ENCODE peak calls at places on chromosomes 4 and X, in four cellular contexts. F, O, V and D are unnamed samples.

GRCh38 chrX:20477836-20478532 is 211.3 kb upstream of the RPS6KA3 start:
- DNase-seq in F (no peak), O (no peak), V (no peak), D (no peak)

GRCh38 chrX:8201896-8202331 is 30.8 kb upstream of the VCX2 start:
- DNase-seq in F (no peak), O (no peak), V (no peak), D (no peak)

GRCh38 chrX:11239230-11239629 is 54.0 kb upstream of the AMELX start:
- DNase-seq in F (peak; percentile 40), O (peak; percentile 0), V (no peak), D (no peak)

GRCh38 chr4:72430050-72430449 is 139.0 kb downstream of the ADAMTS3 start:
- DNase-seq in F (no peak), O (no peak), V (no peak), D (no peak)

GRCh38 chr4:1329408-1330371 is 17.3 kb upstream of the UVSSA start:
- DNase-seq in F (no peak), O (no peak), V (no peak), D (no peak)

GRCh38 chr4:6280365-6280996 is 10.8 kb downstream of the WFS1 start:
- DNase-seq in F (no peak), O (no peak), V (no peak), D (no peak)

GRCh38 chr4:175646802-175647201 is 165.3 kb downstream of the GPM6A start:
- DNase-seq in F (no peak), O (no peak), V (no peak), D (no peak)

GRCh38 chr4:83250666-83251065 is 33.9 kb downstream of the COQ2 start:
- DNase-seq in F (no peak), O (no peak), V (no peak), D (no peak)

GRCh38 chr4:52037730-52038108 is 380 bp downstream of the SGCB start:
- DNase-seq in F (no peak), O (no peak), V (no peak), D (peak; percentile 12)

GRCh38 chrX:103817502-103817901 is 14.6 kb downstream of the RAB9B start:
- DNase-seq in F (peak; percentile 30), O (peak; percentile 10), V (no peak), D (no peak)

GRCh38 chr4:54840992-54841768 is 183.4 kb downstream of the KIT start:
- DNase-seq in F (peak; percentile 10), O (no peak), V (no peak), D (peak; percentile 2)

GRCh38 chr4:111028829-111029228 is 406.0 kb upstream of the PITX2 start:
- DNase-seq in F (no peak), O (no peak), V (no peak), D (no peak)

GRCh38 chr4:105988671-105989070 is 93.4 kb downstream of the NPNT start:
- DNase-seq in F (no peak), O (no peak), V (no peak), D (no peak)

GRCh38 chr4:164134388-164134787 is 619.5 kb upstream of the SMIM31 start:
- DNase-seq in F (no peak), O (no peak), V (no peak), D (no peak)

GRCh38 chr4:110735691-110736090 is 112.8 kb upstream of the PITX2 start:
- DNase-seq in F (no peak), O (no peak), V (no peak), D (no peak)

GRCh38 chr4:117610706-117611308 is 423.5 kb upstream of the NDST3 start:
- DNase-seq in F (no peak), O (no peak), V (no peak), D (no peak)

GRCh38 chr4:65645185-65645584 is 25.1 kb downstream of the EPHA5 start:
- DNase-seq in F (no peak), O (no peak), V (no peak), D (no peak)

GRCh38 chr4:1170805-1171305 is 1.5 kb downstream of the SPON2 start:
- DNase-seq in F (no peak), O (no peak), V (no peak), D (no peak)

GRCh38 chr4:111854494-111855087 is 290.7 kb upstream of the FAM241A start:
- DNase-seq in F (peak; percentile 8), O (peak; percentile 10), V (no peak), D (peak; percentile 1)

GRCh38 chrX:117508021-117508420 is 608.6 kb downstream of the KLHL13 start:
- DNase-seq in F (no peak), O (no peak), V (no peak), D (no peak)

GRCh38 chrX:13283512-13283911 is 36.3 kb downstream of the ATXN3L start:
- DNase-seq in F (peak; percentile 20), O (no peak), V (no peak), D (no peak)

GRCh38 chrX:155056877-155057792 is 13.8 kb downstream of the CMC4 start:
- DNase-seq in F (peak; percentile 74), O (peak; percentile 43), V (peak; percentile 65), D (peak; percentile 43)

GRCh38 chr4:37946503-37947179 is 13.6 kb upstream of the PTTG2 start:
- DNase-seq in F (no peak), O (no peak), V (no peak), D (no peak)

DNA sequence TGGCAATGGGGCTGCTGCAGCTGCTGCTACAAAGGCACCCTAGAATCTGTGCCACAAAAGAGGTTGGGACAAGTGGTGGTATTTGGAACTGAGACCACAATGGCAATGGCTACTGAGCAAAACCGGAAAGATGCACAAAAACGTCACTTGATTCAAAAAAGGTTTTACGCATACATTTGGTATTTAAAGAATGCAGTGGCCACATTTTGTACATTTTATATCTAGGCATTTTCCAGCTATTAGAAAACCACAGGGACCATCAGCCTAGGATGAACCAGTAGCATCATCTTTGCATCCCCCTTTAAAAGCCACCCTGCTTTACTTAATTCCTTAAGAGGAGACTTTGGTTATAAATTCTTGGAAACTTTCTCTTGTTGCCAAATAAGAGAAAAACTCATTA is 104.8 kb upstream of the CXCL13 start:
- DNase-seq in F (no peak), O (no peak), V (no peak), D (no peak)
- TF ChIP-seq HDAC2 in F (no peak), O (no peak), V (no peak), D (no peak)

GRCh38 chr4:40434126-40434692 is 99.1 kb downstream of the CHRNA9 start:
- DNase-seq in F (no peak), O (no peak), V (no peak), D (no peak)

GRCh38 chr4:40427138-40427537 is 92.0 kb downstream of the CHRNA9 start:
- DNase-seq in F (no peak), O (no peak), V (no peak), D (no peak)

GRCh38 chr4:40437741-40438383 is 102.7 kb downstream of the CHRNA9 start:
- DNase-seq in F (no peak), O (no peak), V (no peak), D (no peak)

DNA sequence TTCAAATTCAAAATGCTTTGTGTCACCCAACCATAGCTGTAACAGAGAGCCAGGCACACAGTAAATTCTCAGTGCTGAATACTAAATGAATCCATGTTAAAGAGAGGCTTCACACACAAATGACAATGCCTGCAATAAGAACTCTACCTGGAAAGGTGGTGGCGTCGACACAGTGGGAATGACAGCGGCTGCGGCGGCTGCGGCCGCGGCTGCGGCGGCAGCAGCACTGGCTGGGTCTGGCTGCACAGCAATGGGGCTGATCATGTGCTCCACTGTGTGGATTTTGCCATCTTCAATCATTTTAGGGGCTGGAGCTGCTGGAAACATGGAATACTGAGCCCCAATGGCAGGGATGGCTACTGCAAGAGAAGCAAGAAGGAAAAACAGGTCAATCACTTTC is 97.4 kb downstream of the CHRNA9 start:
- DNase-seq in F (no peak), O (no peak), V (no peak), D (no peak)
- TF ChIP-seq RNF2 in F (no peak), O (no peak), V (no peak), D (no peak)

GRCh38 chr4:128525939-128526630 is 238.5 kb upstream of the PGRMC2 start:
- DNase-seq in F (no peak), O (no peak), V (no peak), D (no peak)
- TF ChIP-seq HDAC2 in F (no peak), O (no peak), V (no peak), D (no peak)

DNA sequence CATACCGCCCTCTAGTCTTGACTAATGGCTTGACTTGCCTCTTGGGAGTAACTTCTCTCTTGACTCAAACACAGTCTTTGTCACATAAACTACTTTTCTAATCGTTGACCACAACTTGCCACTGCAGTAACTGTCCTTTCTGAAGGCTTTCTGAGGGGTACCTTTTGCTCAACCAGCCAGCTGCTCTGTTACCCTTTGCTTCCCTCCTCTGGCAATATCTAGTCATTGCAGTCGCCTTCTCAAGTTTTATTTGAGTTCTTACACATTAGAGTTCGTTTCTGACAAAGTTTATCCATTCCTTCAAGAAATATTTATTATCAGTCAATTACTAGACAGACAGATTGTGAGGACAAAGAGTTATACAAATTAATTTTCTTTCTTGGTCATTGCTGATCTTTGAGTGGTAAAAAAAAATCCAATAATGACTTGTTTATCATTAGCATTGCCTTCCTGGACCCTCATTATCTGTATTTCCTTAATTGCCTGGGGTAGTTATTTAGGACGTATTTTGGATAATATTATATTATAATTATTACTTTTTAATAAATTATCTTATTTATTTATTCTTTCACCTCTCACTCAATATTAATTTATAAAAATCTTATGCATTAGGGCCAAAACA is 506.8 kb upstream of the PCDH10 start:
- DNase-seq in F (peak; percentile 10), O (peak; percentile 20), V (peak; percentile 34), D (peak; percentile 34)
- TF ChIP-seq RNF2 in F (no peak), O (no peak), V (no peak), D (no peak)

GRCh38 chr4:8198206-8198905 is 734 bp upstream of the SH3TC1 start:
- DNase-seq in F (no peak), O (no peak), V (no peak), D (no peak)

GRCh38 chr4:8195431-8195830 is 3.7 kb upstream of the SH3TC1 start:
- DNase-seq in F (no peak), O (no peak), V (no peak), D (no peak)

GRCh38 chr4:8197521-8197920 is 1.6 kb upstream of the SH3TC1 start:
- DNase-seq in F (no peak), O (no peak), V (no peak), D (no peak)

GRCh38 chr4:8194306-8195242 is 4.5 kb upstream of the SH3TC1 start:
- DNase-seq in F (no peak), O (no peak), V (no peak), D (no peak)

GRCh38 chr4:8195841-8196460 is 3.1 kb upstream of the SH3TC1 start:
- DNase-seq in F (no peak), O (no peak), V (no peak), D (no peak)
- TF ChIP-seq HDAC2 in F (no peak), O (no peak), V (no peak), D (no peak)

GRCh38 chrX:145213504-145213903 is 33.8 kb upstream of the SPANXN1 start:
- DNase-seq in F (no peak), O (no peak), V (no peak), D (peak; percentile 19)
- TF ChIP-seq RNF2 in F (no peak), O (no peak), V (no peak), D (no peak)